ENCODE peak calls at places on chromosomes 16 and 17, in five cellular contexts. One of them, this sample, is unnamed. For H3K27me3, the result is how much of the 10 kb centered on the place peaks cover.

GRCh38 chr16:24332178-24332577 is 76.0 kb downstream of the CACNG3 start:
- DNase-seq in adrenal gland: no peak
- DNase-seq in AG04450: no peak
- DNase-seq in body of pancreas: no peak
- DNase-seq in left ventricle myocardium inferior: no peak
- DNase-seq in this sample: no peak

GRCh38 chr17:67922503-67922902 is 73.8 kb downstream of the C17orf58 start:
- DNase-seq in adrenal gland: no peak
- DNase-seq in AG04450: no peak
- DNase-seq in body of pancreas: no peak
- DNase-seq in left ventricle myocardium inferior: no peak
- DNase-seq in this sample: no peak

GRCh38 chr17:68740555-68741447 is 139.6 kb upstream of the FAM20A start:
- DNase-seq in adrenal gland: no peak
- DNase-seq in AG04450: no peak
- DNase-seq in body of pancreas: no peak
- DNase-seq in left ventricle myocardium inferior: no peak
- DNase-seq in this sample: no peak

GRCh38 chr16:1351582-1352362 is at the start of the genes GNPTG and TSR3:
- DNase-seq in adrenal gland: peak
- DNase-seq in AG04450: peak
- DNase-seq in body of pancreas: peak
- DNase-seq in left ventricle myocardium inferior: peak
- DNase-seq in this sample: peak

GRCh38 chr17:55760643-55761355 is 9.9 kb downstream of the PCTP start:
- DNase-seq in adrenal gland: no peak
- DNase-seq in AG04450: no peak
- DNase-seq in body of pancreas: no peak
- DNase-seq in left ventricle myocardium inferior: no peak
- DNase-seq in this sample: no peak

GRCh38 chr16:2773188-2773968 is 3.7 kb downstream of the ELOB start:
- DNase-seq in adrenal gland: no peak
- DNase-seq in AG04450: no peak
- DNase-seq in body of pancreas: no peak
- DNase-seq in left ventricle myocardium inferior: no peak
- DNase-seq in this sample: no peak

GRCh38 chr17:82782657-82783207 is 30.9 kb downstream of the TBCD start:
- DNase-seq in adrenal gland: no peak
- DNase-seq in AG04450: no peak
- DNase-seq in body of pancreas: no peak
- DNase-seq in left ventricle myocardium inferior: peak
- DNase-seq in this sample: peak

GRCh38 chr16:53502331-53503269 is at the start of gene AKTIP:
- DNase-seq in adrenal gland: no peak
- DNase-seq in AG04450: no peak
- DNase-seq in body of pancreas: peak
- DNase-seq in left ventricle myocardium inferior: peak
- DNase-seq in this sample: peak

GRCh38 chr16:49932943-49933342 is 77.0 kb upstream of the ZNF423 start:
- DNase-seq in adrenal gland: no peak
- DNase-seq in AG04450: no peak
- DNase-seq in body of pancreas: no peak
- DNase-seq in left ventricle myocardium inferior: peak
- DNase-seq in this sample: no peak

GRCh38 chr16:3170440-3171180 is 17.4 kb upstream of the OR1F1 start:
- DNase-seq in adrenal gland: no peak
- DNase-seq in AG04450: no peak
- DNase-seq in body of pancreas: no peak
- DNase-seq in left ventricle myocardium inferior: no peak
- DNase-seq in this sample: no peak

GRCh38 chr17:61463068-61463980 is 11.1 kb downstream of the TBX4 start:
- DNase-seq in adrenal gland: no peak
- DNase-seq in AG04450: no peak
- DNase-seq in body of pancreas: no peak
- DNase-seq in left ventricle myocardium inferior: no peak
- DNase-seq in this sample: peak

GRCh38 chr17:52049051-52049450 is 109.5 kb downstream of the CA10 start:
- DNase-seq in adrenal gland: no peak
- DNase-seq in AG04450: no peak
- DNase-seq in body of pancreas: no peak
- DNase-seq in left ventricle myocardium inferior: no peak
- DNase-seq in this sample: no peak

GRCh38 chr17:76091526-76092285 is 11.9 kb downstream of the EXOC7 start:
- DNase-seq in adrenal gland: no peak
- DNase-seq in AG04450: no peak
- DNase-seq in body of pancreas: no peak
- DNase-seq in left ventricle myocardium inferior: no peak
- DNase-seq in this sample: no peak
- H3K27ac ChIP-seq in adrenal gland: no peak
- H3K27ac ChIP-seq in AG04450: no peak
- H3K27ac ChIP-seq in body of pancreas: no peak
- H3K27ac ChIP-seq in left ventricle myocardium inferior: no peak
- H3K27ac ChIP-seq in this sample: no peak

GRCh38 chr17:41974031-41974430 is 7.4 kb downstream of the CNP start:
- DNase-seq in adrenal gland: no peak
- DNase-seq in AG04450: no peak
- DNase-seq in body of pancreas: no peak
- DNase-seq in left ventricle myocardium inferior: no peak
- DNase-seq in this sample: no peak
- H3K27me3 ChIP-seq in adrenal gland: under half
- H3K27me3 ChIP-seq in AG04450: under half
- H3K27me3 ChIP-seq in body of pancreas: under half
- H3K27me3 ChIP-seq in left ventricle myocardium inferior: under half
- H3K27me3 ChIP-seq in this sample: under half

DNA sequence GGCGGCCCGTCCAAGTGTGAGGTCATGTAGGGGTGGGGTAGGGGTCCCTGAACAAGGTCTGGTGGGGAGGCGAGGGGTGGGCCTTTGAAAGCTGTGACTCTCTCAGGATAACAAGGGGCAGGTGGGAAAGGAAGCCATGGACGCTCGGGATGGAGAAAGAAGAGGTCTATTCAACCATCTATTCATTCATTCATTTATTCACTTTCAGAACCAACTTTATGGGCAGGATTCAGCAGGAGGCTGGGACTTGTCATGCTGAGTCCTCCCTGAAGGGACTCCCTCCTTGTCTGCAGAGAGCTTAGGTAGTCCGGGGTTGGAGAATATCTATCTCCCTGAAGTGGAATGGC is 8.6 kb upstream of the CD300A start:
- DNase-seq in adrenal gland: no peak
- DNase-seq in AG04450: no peak
- DNase-seq in body of pancreas: no peak
- DNase-seq in left ventricle myocardium inferior: no peak
- DNase-seq in this sample: no peak
- TF ChIP-seq CTCF in adrenal gland: no peak
- TF ChIP-seq CTCF in AG04450: no peak
- TF ChIP-seq CTCF in body of pancreas: peak
- TF ChIP-seq CTCF in left ventricle myocardium inferior: peak
- TF ChIP-seq CTCF in this sample: no peak

GRCh38 chr17:21512307-21513011 is 136.3 kb downstream of the KCNJ12 start:
- DNase-seq in adrenal gland: no peak
- DNase-seq in AG04450: no peak
- DNase-seq in body of pancreas: no peak
- DNase-seq in left ventricle myocardium inferior: no peak
- DNase-seq in this sample: no peak

GRCh38 chr17:21510686-21511367 is 134.7 kb downstream of the KCNJ12 start:
- DNase-seq in adrenal gland: no peak
- DNase-seq in AG04450: no peak
- DNase-seq in body of pancreas: no peak
- DNase-seq in left ventricle myocardium inferior: no peak
- DNase-seq in this sample: no peak

GRCh38 chr17:21511368-21512195 is 135.4 kb downstream of the KCNJ12 start:
- DNase-seq in adrenal gland: peak
- DNase-seq in AG04450: peak
- DNase-seq in body of pancreas: peak
- DNase-seq in left ventricle myocardium inferior: peak
- DNase-seq in this sample: peak

GRCh38 chr17:21513012-21513570 is 136.9 kb downstream of the KCNJ12 start:
- DNase-seq in adrenal gland: peak
- DNase-seq in AG04450: peak
- DNase-seq in body of pancreas: peak
- DNase-seq in left ventricle myocardium inferior: peak
- DNase-seq in this sample: peak
- H3K27ac ChIP-seq in adrenal gland: no peak
- H3K27ac ChIP-seq in AG04450: no peak
- H3K27ac ChIP-seq in body of pancreas: no peak
- H3K27ac ChIP-seq in left ventricle myocardium inferior: no peak
- H3K27ac ChIP-seq in this sample: peak

GRCh38 chr17:1906622-1907021 is 76.8 kb downstream of the RPA1 start:
- DNase-seq in adrenal gland: no peak
- DNase-seq in AG04450: no peak
- DNase-seq in body of pancreas: no peak
- DNase-seq in left ventricle myocardium inferior: no peak
- DNase-seq in this sample: no peak

GRCh38 chr17:1905190-1905919 is 75.5 kb downstream of the RPA1 start:
- DNase-seq in adrenal gland: no peak
- DNase-seq in AG04450: no peak
- DNase-seq in body of pancreas: no peak
- DNase-seq in left ventricle myocardium inferior: no peak
- DNase-seq in this sample: no peak

GRCh38 chr17:1907818-1908698 is 78.3 kb downstream of the RPA1 start:
- DNase-seq in adrenal gland: no peak
- DNase-seq in AG04450: no peak
- DNase-seq in body of pancreas: no peak
- DNase-seq in left ventricle myocardium inferior: no peak
- DNase-seq in this sample: peak

GRCh38 chr17:1908699-1909309 is 79.0 kb downstream of the RPA1 start:
- DNase-seq in adrenal gland: peak
- DNase-seq in AG04450: peak
- DNase-seq in body of pancreas: peak
- DNase-seq in left ventricle myocardium inferior: peak
- DNase-seq in this sample: peak

GRCh38 chr17:1907216-1907631 is 77.4 kb downstream of the RPA1 start:
- DNase-seq in adrenal gland: no peak
- DNase-seq in AG04450: no peak
- DNase-seq in body of pancreas: peak
- DNase-seq in left ventricle myocardium inferior: no peak
- DNase-seq in this sample: peak
- H3K27me3 ChIP-seq in adrenal gland: under half
- H3K27me3 ChIP-seq in AG04450: half or more
- H3K27me3 ChIP-seq in body of pancreas: under half
- H3K27me3 ChIP-seq in left ventricle myocardium inferior: under half
- H3K27me3 ChIP-seq in this sample: under half

GRCh38 chr16:58636474-58636873 is 6.8 kb upstream of the CNOT1 start:
- DNase-seq in adrenal gland: no peak
- DNase-seq in AG04450: no peak
- DNase-seq in body of pancreas: no peak
- DNase-seq in left ventricle myocardium inferior: no peak
- DNase-seq in this sample: no peak

GRCh38 chr16:58639836-58640235 is 10.2 kb upstream of the CNOT1 start:
- DNase-seq in adrenal gland: no peak
- DNase-seq in AG04450: no peak
- DNase-seq in body of pancreas: no peak
- DNase-seq in left ventricle myocardium inferior: no peak
- DNase-seq in this sample: no peak

GRCh38 chr16:58639230-58639629 is 9.6 kb upstream of the CNOT1 start:
- DNase-seq in adrenal gland: no peak
- DNase-seq in AG04450: no peak
- DNase-seq in body of pancreas: no peak
- DNase-seq in left ventricle myocardium inferior: no peak
- DNase-seq in this sample: no peak

GRCh38 chr16:58640949-58641348 is 11.3 kb upstream of the CNOT1 start:
- DNase-seq in adrenal gland: no peak
- DNase-seq in AG04450: no peak
- DNase-seq in body of pancreas: no peak
- DNase-seq in left ventricle myocardium inferior: no peak
- DNase-seq in this sample: no peak

DNA sequence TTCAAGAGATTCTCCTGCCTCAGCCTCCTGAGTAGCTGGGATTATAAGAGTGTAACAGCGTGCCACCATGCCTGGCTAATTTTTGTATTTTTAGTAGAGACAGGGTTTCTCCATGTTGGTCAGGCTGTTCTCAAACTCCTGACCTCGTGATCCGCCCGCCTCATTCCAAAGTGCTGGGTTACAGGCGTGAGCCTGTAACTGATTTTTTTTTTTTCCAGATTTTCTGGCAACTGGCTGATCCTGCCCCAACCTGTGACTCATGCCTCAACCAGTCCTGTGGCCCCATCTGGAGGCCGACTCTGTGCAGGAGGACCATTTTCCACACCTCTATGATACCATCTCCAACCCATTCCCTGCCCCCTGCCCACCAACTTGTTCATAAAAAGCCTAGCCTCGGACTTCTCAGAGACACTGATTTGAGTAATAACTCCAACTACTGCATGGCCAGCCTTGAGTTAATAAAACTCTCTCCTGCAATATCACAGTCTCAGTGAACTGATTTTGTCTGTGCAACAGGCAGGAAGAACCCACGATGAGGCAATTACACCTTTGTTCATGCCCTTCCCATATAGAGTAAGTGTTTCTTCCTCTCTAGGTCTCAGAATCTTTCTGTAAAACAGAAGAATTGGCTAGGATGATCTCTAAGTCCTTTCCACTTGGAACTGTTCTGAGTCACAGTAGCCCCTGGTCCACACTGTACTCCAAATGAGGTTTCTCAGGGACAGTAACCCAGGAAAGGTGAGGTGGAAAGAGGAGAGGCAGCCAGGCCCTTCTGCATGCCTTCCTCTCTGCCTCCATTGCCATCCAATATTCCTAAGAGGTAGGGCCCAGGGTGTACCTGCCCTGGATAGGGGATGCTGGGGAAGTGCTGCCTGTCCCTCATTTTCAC is 8.8 kb upstream of the CNOT1 start:
- DNase-seq in adrenal gland: peak
- DNase-seq in AG04450: peak
- DNase-seq in body of pancreas: peak
- DNase-seq in left ventricle myocardium inferior: peak
- DNase-seq in this sample: no peak
- TF ChIP-seq CTCF in adrenal gland: peak
- TF ChIP-seq CTCF in AG04450: peak
- TF ChIP-seq CTCF in body of pancreas: peak
- TF ChIP-seq CTCF in left ventricle myocardium inferior: peak
- TF ChIP-seq CTCF in this sample: no peak

DNA sequence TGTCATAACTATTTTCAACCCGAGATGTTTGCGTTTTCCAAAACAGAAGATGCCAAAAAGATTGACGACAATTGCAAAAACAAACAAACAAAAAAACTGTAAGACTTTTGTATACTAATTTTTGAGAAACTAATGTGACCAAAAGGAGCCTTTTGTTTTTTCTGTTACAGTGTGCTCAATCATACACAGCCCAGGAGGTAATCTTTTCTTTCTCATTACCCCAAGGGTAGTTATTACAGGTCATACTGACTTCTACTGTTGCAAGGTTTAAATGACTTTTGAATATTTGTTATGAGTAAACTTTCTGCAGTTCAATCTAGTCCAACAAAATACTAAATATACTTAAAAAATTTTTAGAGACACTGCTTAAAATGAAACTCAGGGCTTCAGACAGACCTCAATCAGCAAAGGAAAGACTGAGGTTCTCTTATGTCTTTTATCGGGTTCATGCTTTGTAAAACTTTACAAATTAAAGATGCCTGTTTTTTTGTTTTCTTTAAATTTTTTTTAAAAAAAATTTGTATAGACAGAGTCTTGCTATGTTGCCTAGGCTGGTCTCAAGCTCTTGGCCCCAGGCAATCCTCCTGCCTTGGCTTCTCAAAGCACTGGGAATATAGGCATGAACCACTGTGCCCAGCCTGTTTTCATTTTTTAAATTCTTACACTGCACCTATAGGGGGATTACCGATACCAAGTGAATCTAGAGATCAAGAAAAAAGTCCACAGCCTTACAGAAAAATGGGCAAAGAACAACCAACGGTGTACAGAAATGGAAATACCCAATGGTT is 47.6 kb downstream of the SPOP start:
- DNase-seq in adrenal gland: no peak
- DNase-seq in AG04450: no peak
- DNase-seq in body of pancreas: no peak
- DNase-seq in left ventricle myocardium inferior: no peak
- DNase-seq in this sample: no peak
- H3K27ac ChIP-seq in adrenal gland: no peak
- H3K27ac ChIP-seq in AG04450: no peak
- H3K27ac ChIP-seq in body of pancreas: peak
- H3K27ac ChIP-seq in left ventricle myocardium inferior: peak
- H3K27ac ChIP-seq in this sample: peak

This sample was measured in psoas muscle.